ENCODE peak calls at places on chromosome 10, in eight cellular contexts. G, K, I, D, E, M, Y and T are unnamed samples. For H3K27me3, the result is how much of the 10 kb centered on the place peaks cover.

GRCh38 chr10:46014683-46015405 is 15.6 kb downstream of the NCOA4 start:
- DNase-seq in E (no peak), Y (no peak), G (no peak), K (no peak), I (no peak), M (no peak), D (no peak), T (no peak)

GRCh38 chr10:66804911-66805310 is 120.9 kb upstream of the LRRTM3 start:
- DNase-seq in D (no peak), Y (no peak), G (no peak), I (no peak), K (no peak), M (no peak), E (no peak), T (no peak)

GRCh38 chr10:77571490-77571889 is 66.1 kb downstream of the KCNMA1 start:
- DNase-seq in M (peak), Y (no peak), D (no peak), I (no peak), K (no peak), E (no peak), G (peak), T (no peak)

GRCh38 chr10:33643042-33643441 is 308.6 kb upstream of the NRP1 start:
- DNase-seq in K (no peak), M (no peak), D (no peak), I (no peak), Y (no peak), E (no peak), G (no peak), T (no peak)

GRCh38 chr10:118850418-118851061 is 95.8 kb upstream of the CACUL1 start:
- DNase-seq in I (peak), E (peak), Y (peak), G (peak), K (peak), D (peak), M (peak), T (peak)

GRCh38 chr10:84452006-84452405 is 123.6 kb downstream of the CCSER2 start:
- DNase-seq in Y (no peak), E (peak), I (no peak), K (peak), G (no peak), M (no peak), D (no peak), T (no peak)

GRCh38 chr10:65355141-65355680 is 1570.6 kb upstream of the LRRTM3 start:
- DNase-seq in M (no peak), G (no peak), E (no peak), D (no peak), Y (no peak), K (no peak), I (no peak), T (no peak)

GRCh38 chr10:10330481-10330880 is 687.2 kb upstream of the CELF2 start:
- DNase-seq in D (no peak), G (no peak), M (no peak), E (no peak), I (no peak), K (peak), Y (no peak), T (no peak)

GRCh38 chr10:128568041-128568440 is 441.8 kb upstream of the MKI67 start:
- DNase-seq in M (no peak), E (no peak), D (no peak), K (no peak), I (no peak), Y (no peak), G (no peak), T (no peak)

GRCh38 chr10:126438407-126438783 is 50.1 kb upstream of the ADAM12 start:
- DNase-seq in M (no peak), I (no peak), K (no peak), Y (no peak), D (no peak), E (no peak), G (no peak), T (no peak)

GRCh38 chr10:73886085-73886529 is 11.8 kb upstream of the CAMK2G start:
- DNase-seq in M (peak), D (peak), G (peak), K (peak), I (peak), Y (peak), E (peak), T (peak)

DNA sequence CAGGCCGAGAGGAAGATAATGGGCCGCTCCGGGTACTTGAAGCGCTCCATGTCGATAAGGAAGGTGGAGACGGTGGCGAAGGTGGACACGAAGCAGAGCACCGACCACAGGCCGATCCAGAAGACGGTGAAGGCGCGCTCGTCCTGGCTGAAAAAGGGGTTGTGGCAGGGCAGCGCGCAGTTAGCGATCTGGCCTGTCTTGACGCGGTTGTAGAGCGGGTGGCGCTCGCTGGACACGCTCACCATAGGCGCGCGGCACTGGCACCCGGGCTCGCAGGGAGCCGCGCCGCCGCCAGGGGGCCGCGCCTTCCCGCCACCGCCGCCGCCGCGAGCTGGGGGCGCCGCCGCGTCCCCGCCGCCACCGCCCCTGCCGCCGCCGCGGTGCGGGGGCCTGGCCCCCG is 1.6 kb downstream of the FZD8 start:
- DNase-seq in K (peak), Y (peak), I (peak), M (peak), E (peak), D (peak), G (peak), T (peak)
- H3K27me3 ChIP-seq in K (under half), Y (under half), I (under half), M (under half), E (half or more), D (under half), G (under half), T (under half)

DNA sequence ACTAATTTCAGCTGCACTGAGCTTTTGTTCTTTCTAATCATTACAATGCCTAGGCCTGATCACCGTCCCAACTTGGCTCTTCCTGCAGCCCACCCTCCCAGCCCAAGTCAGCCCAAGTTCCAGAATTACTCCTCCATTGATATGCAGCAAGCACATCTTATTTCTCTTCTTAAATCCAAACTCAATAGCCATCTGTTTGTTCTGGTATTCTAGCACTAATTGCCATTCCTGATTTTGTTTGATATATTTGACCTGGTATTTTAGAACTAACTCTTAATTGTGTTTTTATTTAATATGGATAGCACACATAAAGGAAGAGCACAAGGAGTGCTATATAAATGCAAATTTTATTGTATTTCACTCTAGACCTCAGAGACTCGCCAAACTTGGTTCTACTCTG is 241.2 kb downstream of the SKIDA1 start:
- DNase-seq in G (no peak), M (no peak), Y (no peak), K (no peak), I (no peak), E (no peak), D (no peak), T (no peak)
- H3K27me3 ChIP-seq in G (under half), M (under half), Y (under half), K (under half), I (under half), E (under half), D (under half), T (under half)

DNA sequence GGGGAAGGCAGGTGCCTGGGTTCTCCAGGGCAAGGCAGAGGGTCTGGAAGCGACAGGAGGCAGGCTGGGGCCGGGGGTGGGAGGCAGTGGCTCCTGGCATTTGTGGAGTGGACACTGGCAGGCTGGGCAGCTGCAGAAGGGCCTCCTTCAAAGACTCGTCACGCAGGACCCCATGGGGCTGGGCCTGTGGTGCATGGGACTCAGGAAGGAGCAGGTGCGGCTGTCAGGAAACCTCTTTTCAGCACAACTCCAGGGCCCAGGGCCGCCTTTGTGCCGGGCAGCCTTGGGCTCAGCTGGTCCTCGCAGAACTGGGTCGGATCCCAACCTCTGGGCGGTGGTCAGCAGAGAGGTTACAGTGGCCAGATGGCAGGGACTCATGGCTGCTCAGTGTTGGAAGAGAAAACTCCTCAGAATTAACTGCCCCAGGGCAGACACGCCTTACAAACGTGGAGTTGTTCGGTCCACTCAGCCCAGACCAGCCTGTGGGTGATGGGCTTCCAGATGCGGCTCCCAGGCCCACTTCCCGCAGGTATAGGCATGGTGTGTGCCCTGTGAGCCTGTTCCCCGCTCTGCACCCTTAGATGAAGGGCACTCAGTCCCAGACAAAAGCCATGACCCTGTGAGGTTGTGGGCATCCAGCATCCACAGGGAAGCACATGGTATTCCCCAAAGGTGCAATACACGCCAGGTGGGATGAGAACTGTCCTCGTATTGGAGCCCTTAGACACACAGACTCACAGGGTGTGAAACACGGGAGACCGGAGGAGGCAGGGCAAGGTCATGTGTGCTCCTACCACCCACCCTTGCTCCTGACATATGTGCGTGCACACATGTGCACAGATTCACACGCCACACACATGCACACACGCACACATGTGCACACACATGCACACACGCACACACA is 319.0 kb downstream of the WDR37 start:
- DNase-seq in G (peak), K (no peak), D (no peak), M (no peak), Y (no peak), I (no peak), E (no peak), T (no peak)
- H3K27me3 ChIP-seq in G (under half), K (under half), D (under half), M (under half), Y (under half), I (under half), E (under half), T (under half)

GRCh38 chr10:133041101-133041500 is 46.6 kb upstream of the ADGRA1 start:
- DNase-seq in I (no peak), Y (no peak), E (no peak), D (no peak), G (no peak), M (no peak), K (no peak), T (no peak)
- H3K27me3 ChIP-seq in I (half or more), Y (under half), E (under half), D (under half), G (under half), M (under half), K (under half), T (under half)

GRCh38 chr10:102814873-102815661 is 22.1 kb downstream of the CYP17A1 start:
- DNase-seq in K (peak), I (peak), M (peak), Y (peak), D (peak), E (peak), G (no peak), T (peak)

GRCh38 chr10:102815790-102816549 is 21.2 kb downstream of the CYP17A1 start:
- DNase-seq in G (no peak), I (peak), K (peak), M (no peak), Y (no peak), D (no peak), E (peak), T (peak)

GRCh38 chr10:102822222-102822621 is 15.0 kb downstream of the CYP17A1 start:
- DNase-seq in M (no peak), I (no peak), G (no peak), K (no peak), D (no peak), E (no peak), Y (no peak), T (no peak)

GRCh38 chr10:102817175-102817574 is 20.0 kb downstream of the CYP17A1 start:
- DNase-seq in Y (no peak), E (no peak), D (no peak), K (no peak), M (no peak), G (no peak), I (no peak), T (no peak)

DNA sequence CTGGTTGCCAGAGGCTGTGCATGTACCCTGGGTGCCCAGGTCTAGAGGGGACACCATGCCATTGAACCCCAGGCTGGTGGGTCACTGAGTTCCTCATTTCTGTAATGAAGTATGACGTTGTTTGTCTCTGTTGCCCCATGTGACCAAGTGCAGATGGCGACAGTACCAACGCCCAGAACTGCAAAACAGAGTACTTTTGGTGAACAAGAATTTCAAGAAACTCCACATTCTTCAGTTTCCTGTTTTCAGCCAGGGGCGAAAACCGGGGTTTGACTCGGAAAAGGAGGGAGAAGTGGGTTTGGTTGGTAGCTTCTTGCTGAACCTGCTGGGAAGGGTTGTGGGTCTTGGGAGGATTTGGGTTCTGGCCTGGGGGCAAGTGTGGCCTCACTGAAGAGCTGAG is 18.2 kb downstream of the CYP17A1 start:
- DNase-seq in K (no peak), E (no peak), Y (no peak), M (no peak), I (peak), D (no peak), G (no peak), T (no peak)
- H3K27me3 ChIP-seq in K (under half), E (under half), Y (under half), M (under half), I (under half), D (under half), G (under half), T (under half)

DNA sequence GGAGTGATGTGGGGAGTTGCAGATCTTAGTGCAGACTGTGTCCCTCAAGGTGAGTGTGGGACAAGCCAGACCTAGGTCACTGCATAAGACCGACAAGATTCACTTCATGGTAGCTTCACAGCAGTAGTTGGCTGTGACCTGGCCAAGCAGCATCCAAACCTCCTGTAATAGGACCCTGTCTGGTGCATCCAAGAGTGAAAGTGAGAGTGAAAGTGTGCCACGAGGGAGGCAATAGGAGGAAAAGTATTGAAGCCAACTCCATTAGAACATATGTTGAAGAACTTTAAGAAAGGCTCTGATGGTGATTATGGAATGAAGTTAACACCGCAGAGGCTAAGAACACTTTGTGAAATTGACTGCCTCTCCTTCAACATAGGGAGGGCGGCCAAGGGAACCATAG is 7.8 kb upstream of the ZNF33B start:
- DNase-seq in M (no peak), I (no peak), Y (no peak), K (no peak), D (no peak), G (no peak), E (no peak), T (no peak)
- H3K27me3 ChIP-seq in M (under half), I (under half), Y (under half), K (under half), D (under half), G (under half), E (under half), T (under half)

DNA sequence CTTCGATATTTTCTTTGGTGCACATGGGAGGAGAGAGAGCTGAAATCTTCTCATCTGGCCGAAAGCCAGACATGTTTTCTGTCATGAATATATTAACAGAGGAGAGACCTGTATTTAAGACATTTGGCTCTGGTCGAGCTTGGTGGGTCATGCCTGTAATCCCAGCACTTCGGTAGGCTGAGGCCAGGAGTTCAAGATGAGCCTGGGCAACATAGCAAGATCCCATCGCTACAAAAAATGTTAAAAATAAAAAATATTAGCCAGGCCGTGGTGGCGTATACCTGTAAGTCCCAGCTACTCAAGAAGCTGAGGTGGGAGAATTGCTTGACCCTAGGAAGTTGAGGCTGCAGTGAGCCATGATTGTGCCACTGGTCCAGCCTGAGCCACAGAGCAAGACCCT is 21.9 kb upstream of the GATA3 start:
- DNase-seq in G (no peak), Y (no peak), E (no peak), I (no peak), M (no peak), K (no peak), D (no peak), T (no peak)
- H3K27me3 ChIP-seq in G (under half), Y (under half), E (half or more), I (half or more), M (under half), K (half or more), D (half or more), T (under half)

GRCh38 chr10:131176907-131177306 is 134.6 kb downstream of the TCERG1L start:
- DNase-seq in I (no peak), D (no peak), G (no peak), M (no peak), E (no peak), Y (no peak), K (no peak), T (no peak)

GRCh38 chr10:131178956-131179355 is 132.6 kb downstream of the TCERG1L start:
- DNase-seq in K (no peak), Y (no peak), E (no peak), M (peak), D (peak), G (no peak), I (no peak), T (no peak)

GRCh38 chr10:131179386-131179785 is 132.1 kb downstream of the TCERG1L start:
- DNase-seq in M (peak), E (no peak), Y (no peak), I (no peak), K (no peak), G (no peak), D (peak), T (no peak)

GRCh38 chr10:131178521-131178920 is 133.0 kb downstream of the TCERG1L start:
- DNase-seq in K (no peak), G (no peak), E (no peak), M (no peak), I (no peak), Y (no peak), D (peak), T (no peak)

GRCh38 chr10:131177431-131178327 is 133.8 kb downstream of the TCERG1L start:
- DNase-seq in G (no peak), M (no peak), Y (peak), I (no peak), K (no peak), E (no peak), D (peak), T (peak)
- H3K27me3 ChIP-seq in G (under half), M (under half), Y (under half), I (half or more), K (under half), E (under half), D (under half), T (under half)